ENCODE peak calls at places on chromosomes 7 and 10, in four cellular contexts. One of them, this sample, is unnamed.

GRCh38 chr10:98365698-98366530 is 49.1 kb downstream of the PYROXD2 start:
- DNase-seq in WTC11: no peak
- DNase-seq in SK-N-SH: no peak
- DNase-seq in K562: no peak
- DNase-seq in this sample: no peak

GRCh38 chr7:86708334-86708733 is 64.6 kb downstream of the GRM3 start:
- DNase-seq in WTC11: peak
- DNase-seq in SK-N-SH: no peak
- DNase-seq in K562: no peak
- DNase-seq in this sample: no peak

GRCh38 chr10:6394084-6394483 is 186.0 kb downstream of the PRKCQ start:
- DNase-seq in WTC11: no peak
- DNase-seq in SK-N-SH: no peak
- DNase-seq in K562: no peak
- DNase-seq in this sample: no peak

GRCh38 chr7:131293018-131293417 is 34.7 kb upstream of the MKLN1 start:
- DNase-seq in WTC11: no peak
- DNase-seq in SK-N-SH: no peak
- DNase-seq in K562: no peak
- DNase-seq in this sample: no peak

GRCh38 chr7:55127622-55128081 is 108.8 kb downstream of the EGFR start:
- DNase-seq in WTC11: no peak
- DNase-seq in SK-N-SH: peak
- DNase-seq in K562: no peak
- DNase-seq in this sample: no peak

GRCh38 chr10:77788496-77789010 is 138.0 kb downstream of the DLG5 start:
- DNase-seq in WTC11: no peak
- DNase-seq in SK-N-SH: no peak
- DNase-seq in K562: no peak
- DNase-seq in this sample: no peak

GRCh38 chr7:144032483-144032882 is 16.3 kb upstream of the OR2A5 start:
- DNase-seq in WTC11: no peak
- DNase-seq in SK-N-SH: no peak
- DNase-seq in K562: no peak
- DNase-seq in this sample: no peak

GRCh38 chr7:144531181-144531580 is 127.7 kb upstream of the NOBOX start:
- DNase-seq in WTC11: no peak
- DNase-seq in SK-N-SH: no peak
- DNase-seq in K562: no peak
- DNase-seq in this sample: no peak

GRCh38 chr7:56479748-56480147 is 363.5 kb upstream of the NUPR2 start:
- DNase-seq in WTC11: no peak
- DNase-seq in SK-N-SH: no peak
- DNase-seq in K562: no peak
- DNase-seq in this sample: no peak

GRCh38 chr10:62610649-62611229 is 193.8 kb upstream of the ADO start:
- DNase-seq in WTC11: peak
- DNase-seq in SK-N-SH: peak
- DNase-seq in K562: peak
- DNase-seq in this sample: peak

GRCh38 chr7:136523581-136523980 is 344.9 kb upstream of the CHRM2 start:
- DNase-seq in WTC11: no peak
- DNase-seq in SK-N-SH: no peak
- DNase-seq in K562: no peak
- DNase-seq in this sample: no peak

GRCh38 chr10:28677889-28678686 is 767 bp downstream of the BAMBI start:
- DNase-seq in WTC11: peak
- DNase-seq in SK-N-SH: peak
- DNase-seq in K562: peak
- DNase-seq in this sample: peak

GRCh38 chr7:38374507-38374906 is 101.1 kb upstream of the TARP start:
- DNase-seq in WTC11: peak
- DNase-seq in SK-N-SH: peak
- DNase-seq in K562: peak
- DNase-seq in this sample: peak

GRCh38 chr10:49111320-49111698 is 4.0 kb downstream of the VSTM4 start:
- DNase-seq in WTC11: no peak
- DNase-seq in SK-N-SH: no peak
- DNase-seq in K562: no peak
- DNase-seq in this sample: no peak

GRCh38 chr10:21692909-21693308 is 158.9 kb downstream of the MLLT10 start:
- DNase-seq in WTC11: no peak
- DNase-seq in SK-N-SH: no peak
- DNase-seq in K562: no peak
- DNase-seq in this sample: no peak

GRCh38 chr10:90125966-90126600 is 424.7 kb downstream of the KIF20B start:
- DNase-seq in WTC11: no peak
- DNase-seq in SK-N-SH: no peak
- DNase-seq in K562: no peak
- DNase-seq in this sample: no peak

GRCh38 chr7:2567663-2568238 is 9.0 kb downstream of the IQCE start:
- DNase-seq in WTC11: peak
- DNase-seq in SK-N-SH: peak
- DNase-seq in K562: no peak
- DNase-seq in this sample: peak

GRCh38 chr7:2520131-2520807 is 695 bp downstream of the LFNG start:
- DNase-seq in WTC11: no peak
- DNase-seq in SK-N-SH: peak
- DNase-seq in K562: peak
- DNase-seq in this sample: no peak

GRCh38 chr10:7585228-7585627 is 81.5 kb downstream of the ITIH5 start:
- DNase-seq in WTC11: no peak
- DNase-seq in SK-N-SH: no peak
- DNase-seq in K562: no peak
- DNase-seq in this sample: no peak

GRCh38 chr7:129574487-129574886 is 37.0 kb upstream of the NRF1 start:
- DNase-seq in WTC11: no peak
- DNase-seq in SK-N-SH: no peak
- DNase-seq in K562: no peak
- DNase-seq in this sample: no peak

GRCh38 chr7:140342732-140343514 is 55.4 kb downstream of the SLC37A3 start:
- DNase-seq in WTC11: peak
- DNase-seq in SK-N-SH: peak
- DNase-seq in K562: peak
- DNase-seq in this sample: no peak

GRCh38 chr10:73810735-73811465 is 498 bp downstream of the NDST2 start:
- DNase-seq in WTC11: peak
- DNase-seq in SK-N-SH: no peak
- DNase-seq in K562: peak
- DNase-seq in this sample: peak

GRCh38 chr7:151429555-151430331 is 10.2 kb downstream of the CRYGN start:
- DNase-seq in WTC11: no peak
- DNase-seq in SK-N-SH: no peak
- DNase-seq in K562: no peak
- DNase-seq in this sample: no peak

GRCh38 chr10:25261110-25261509 is 86.3 kb downstream of the GPR158 start:
- DNase-seq in WTC11: no peak
- DNase-seq in SK-N-SH: no peak
- DNase-seq in K562: no peak
- DNase-seq in this sample: no peak

GRCh38 chr7:144384071-144384470 is 19.4 kb downstream of the NOBOX start:
- DNase-seq in WTC11: no peak
- DNase-seq in SK-N-SH: no peak
- DNase-seq in K562: no peak
- DNase-seq in this sample: peak

GRCh38 chr7:122166260-122166659 is 22.2 kb upstream of the AASS start:
- DNase-seq in WTC11: no peak
- DNase-seq in SK-N-SH: no peak
- DNase-seq in K562: no peak
- DNase-seq in this sample: no peak

GRCh38 chr7:122166708-122167107 is 22.7 kb upstream of the AASS start:
- DNase-seq in WTC11: no peak
- DNase-seq in SK-N-SH: no peak
- DNase-seq in K562: no peak
- DNase-seq in this sample: no peak

GRCh38 chr7:122161628-122162027 is 17.6 kb upstream of the AASS start:
- DNase-seq in WTC11: no peak
- DNase-seq in SK-N-SH: no peak
- DNase-seq in K562: no peak
- DNase-seq in this sample: no peak
- TF ChIP-seq TEAD4 in WTC11: no peak
- TF ChIP-seq TEAD4 in SK-N-SH: no peak
- TF ChIP-seq TEAD4 in K562: no peak
- TF ChIP-seq TEAD4 in this sample: no peak

GRCh38 chr10:71893258-71893815 is 42.3 kb upstream of the PSAP start:
- DNase-seq in WTC11: no peak
- DNase-seq in SK-N-SH: no peak
- DNase-seq in K562: no peak
- DNase-seq in this sample: no peak

GRCh38 chr10:71888623-71889387 is 37.8 kb upstream of the PSAP start:
- DNase-seq in WTC11: peak
- DNase-seq in SK-N-SH: peak
- DNase-seq in K562: peak
- DNase-seq in this sample: peak

GRCh38 chr10:71893920-71894319 is 42.9 kb upstream of the PSAP start:
- DNase-seq in WTC11: no peak
- DNase-seq in SK-N-SH: no peak
- DNase-seq in K562: peak
- DNase-seq in this sample: no peak

GRCh38 chr10:71889388-71889987 is 38.4 kb upstream of the PSAP start:
- DNase-seq in WTC11: no peak
- DNase-seq in SK-N-SH: no peak
- DNase-seq in K562: no peak
- DNase-seq in this sample: no peak

GRCh38 chr10:71891437-71891836 is 40.4 kb upstream of the PSAP start:
- DNase-seq in WTC11: no peak
- DNase-seq in SK-N-SH: no peak
- DNase-seq in K562: no peak
- DNase-seq in this sample: no peak
- TF ChIP-seq TEAD4 in WTC11: no peak
- TF ChIP-seq TEAD4 in SK-N-SH: no peak
- TF ChIP-seq TEAD4 in K562: no peak
- TF ChIP-seq TEAD4 in this sample: no peak

DNA sequence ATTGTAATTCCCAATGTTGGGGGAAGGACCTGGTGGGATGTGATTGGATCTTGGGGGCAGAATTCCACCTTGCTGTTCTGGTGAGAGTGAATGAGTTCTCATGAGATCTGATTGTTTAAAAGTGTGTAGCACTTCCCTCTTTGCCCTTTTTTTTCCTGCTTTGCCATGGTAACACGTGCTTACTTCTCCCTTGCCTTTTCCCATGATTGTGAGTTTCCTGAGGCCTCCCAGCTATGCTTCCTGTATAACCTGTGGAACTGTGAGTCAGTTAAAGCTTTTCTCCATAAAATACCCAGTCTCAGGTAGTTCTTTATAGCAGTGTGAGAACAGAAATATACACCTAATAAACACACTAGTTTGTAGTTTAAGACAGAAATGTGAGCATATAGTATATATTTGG is 166.8 kb upstream of the MAGI2 start:
- DNase-seq in WTC11: no peak
- DNase-seq in SK-N-SH: no peak
- DNase-seq in K562: no peak
- DNase-seq in this sample: no peak
- TF ChIP-seq TEAD4 in WTC11: no peak
- TF ChIP-seq TEAD4 in SK-N-SH: no peak
- TF ChIP-seq TEAD4 in K562: no peak
- TF ChIP-seq TEAD4 in this sample: no peak

DNA sequence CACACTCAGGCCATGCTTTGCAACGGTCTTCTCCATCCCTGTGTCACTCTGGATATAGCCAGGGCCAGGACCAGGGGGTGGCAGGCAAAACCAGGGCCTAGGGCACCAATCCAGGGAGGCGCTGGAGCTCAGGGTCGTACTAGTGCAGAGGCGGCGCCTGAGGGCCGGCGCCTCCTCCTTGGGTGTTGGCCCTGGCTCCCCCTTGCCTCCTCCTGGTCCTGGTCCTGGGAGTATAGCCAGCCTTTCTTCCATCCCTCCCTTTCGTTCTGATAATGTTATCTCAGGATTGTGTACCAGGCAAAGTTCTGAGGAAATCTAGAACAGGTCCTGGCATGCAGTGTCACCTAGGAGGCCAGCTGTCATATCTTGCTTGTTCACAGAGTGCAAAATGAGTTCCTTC is 107.1 kb upstream of the C7orf33 start:
- DNase-seq in WTC11: no peak
- DNase-seq in SK-N-SH: no peak
- DNase-seq in K562: no peak
- DNase-seq in this sample: no peak
- TF ChIP-seq TEAD4 in WTC11: no peak
- TF ChIP-seq TEAD4 in SK-N-SH: no peak
- TF ChIP-seq TEAD4 in K562: no peak
- TF ChIP-seq TEAD4 in this sample: no peak

DNA sequence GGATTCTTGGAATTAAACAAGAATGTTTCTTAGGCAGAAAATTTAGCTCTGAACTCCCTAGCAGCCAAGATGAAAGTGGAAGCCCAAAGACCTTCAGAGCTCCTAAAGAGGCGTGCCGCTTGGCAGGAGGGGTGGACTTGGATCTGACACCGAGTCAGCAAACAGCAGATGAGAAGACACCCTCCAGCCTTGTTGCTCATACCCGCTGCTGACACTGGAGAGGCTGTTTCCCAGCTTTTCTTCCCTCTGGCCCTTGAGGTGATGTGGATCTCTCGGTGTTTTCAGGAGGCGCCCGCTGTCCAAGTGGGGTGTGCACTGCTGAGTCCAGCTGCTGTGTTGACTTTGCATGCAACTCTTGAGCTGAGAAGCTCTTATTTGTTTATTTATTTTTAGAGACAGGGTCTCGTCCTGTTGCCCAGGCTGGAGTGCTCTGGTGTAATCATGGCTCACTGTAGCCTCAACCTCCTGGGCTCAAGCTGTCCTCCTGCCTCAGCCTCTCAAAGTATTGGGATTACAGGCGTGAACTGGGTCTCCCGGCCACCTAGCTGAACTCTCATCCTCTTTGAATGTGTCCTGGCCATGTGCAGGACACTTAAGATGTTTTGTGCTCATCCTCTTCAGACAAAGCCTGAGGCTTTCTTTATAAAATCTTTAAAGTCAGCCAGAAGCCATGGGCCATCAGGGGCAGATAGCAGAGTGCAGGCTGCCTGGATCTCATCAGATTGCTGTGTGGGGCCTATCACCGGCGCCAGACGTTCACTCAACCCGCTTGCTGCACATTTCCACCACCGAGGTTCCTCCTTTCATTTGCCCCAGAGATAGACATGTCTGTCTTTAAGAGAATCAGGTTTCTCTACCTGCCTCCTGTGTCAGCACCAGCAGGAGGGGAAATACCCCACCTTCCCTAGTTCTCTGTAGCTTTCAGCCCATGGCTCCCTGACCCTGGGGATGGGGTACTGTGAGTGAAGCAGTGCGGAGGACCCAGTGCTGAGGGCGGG is 21.7 kb downstream of the SLC18A2 start:
- DNase-seq in WTC11: no peak
- DNase-seq in SK-N-SH: no peak
- DNase-seq in K562: peak
- DNase-seq in this sample: no peak
- TF ChIP-seq TEAD4 in WTC11: no peak
- TF ChIP-seq TEAD4 in SK-N-SH: no peak
- TF ChIP-seq TEAD4 in K562: no peak
- TF ChIP-seq TEAD4 in this sample: no peak

This sample was measured in H1.